ENCODE peak calls at places on chromosomes 11 and 22, in six cellular contexts. T is HCT116, O is K562, A is SK-N-SH, R is H1, S is HepG2. P is an unnamed sample.

GRCh38 chr11:46727952-46728658 is 9.1 kb downstream of the F2 start:
- DNase-seq in A (no peak), R (no peak), O (no peak), T (no peak), S (no peak), P (no peak)

GRCh38 chr22:45072322-45072903 is 62.6 kb upstream of the PHF21B start:
- DNase-seq in T (peak; percentile 77), S (no peak), R (peak; percentile 84), O (peak; percentile 43), A (no peak), P (no peak)

GRCh38 chr11:45847908-45848316 is 637 bp downstream of the CRY2 start:
- DNase-seq in R (no peak), O (peak; percentile 64), A (peak; percentile 52), T (no peak), S (peak; percentile 41), P (no peak)

GRCh38 chr11:107076832-107077231 is 58.6 kb upstream of the GUCY1A2 start:
- DNase-seq in R (no peak), A (no peak), O (no peak), T (no peak), S (no peak), P (no peak)

GRCh38 chr11:69328231-69328630 is 34.3 kb downstream of the MYEOV start:
- DNase-seq in S (no peak), T (no peak), A (no peak), O (no peak), R (peak; percentile 17), P (no peak)

GRCh38 chr22:36386900-36387663 is 685 bp downstream of the MYH9 start:
- DNase-seq in S (no peak), R (no peak), A (peak; percentile 78), T (no peak), O (no peak), P (no peak)

GRCh38 chr22:21942407-21942895 is 10.2 kb downstream of the PPM1F start:
- DNase-seq in R (no peak), A (no peak), T (peak; percentile 44), O (no peak), S (no peak), P (no peak)

GRCh38 chr11:128913806-128914205 is 22.6 kb downstream of the KCNJ5 start:
- DNase-seq in T (no peak), R (no peak), O (no peak), A (no peak), S (no peak), P (no peak)

GRCh38 chr11:63805844-63806415 is 7.3 kb upstream of the SPINDOC start:
- DNase-seq in S (no peak), O (no peak), R (no peak), A (no peak), T (no peak), P (no peak)

GRCh38 chr22:27973851-27974250 is 54.8 kb upstream of the PITPNB start:
- DNase-seq in A (no peak), O (no peak), T (no peak), R (no peak), S (no peak), P (no peak)

GRCh38 chr22:46352691-46353386 is 17.3 kb downstream of the TRMU start:
- DNase-seq in T (no peak), R (no peak), O (no peak), A (no peak), S (no peak), P (no peak)

GRCh38 chr11:78370406-78371172 is 47.0 kb downstream of the GAB2 start:
- DNase-seq in T (no peak), O (no peak), S (peak; percentile 33), R (no peak), A (no peak), P (no peak)

GRCh38 chr11:32616903-32617302 is 33.3 kb downstream of the EIF3M start:
- DNase-seq in R (no peak), A (no peak), T (no peak), S (no peak), O (no peak), P (no peak)

GRCh38 chr22:41523464-41524221 is 20.6 kb downstream of the POLR3H start:
- DNase-seq in O (peak; percentile 63), S (no peak), A (peak; percentile 26), R (no peak), T (no peak), P (no peak)
- TF ChIP-seq SIN3A in O (peak; percentile 14), S (no peak), A (no peak), R (no peak), T (no peak), P (no peak)

DNA sequence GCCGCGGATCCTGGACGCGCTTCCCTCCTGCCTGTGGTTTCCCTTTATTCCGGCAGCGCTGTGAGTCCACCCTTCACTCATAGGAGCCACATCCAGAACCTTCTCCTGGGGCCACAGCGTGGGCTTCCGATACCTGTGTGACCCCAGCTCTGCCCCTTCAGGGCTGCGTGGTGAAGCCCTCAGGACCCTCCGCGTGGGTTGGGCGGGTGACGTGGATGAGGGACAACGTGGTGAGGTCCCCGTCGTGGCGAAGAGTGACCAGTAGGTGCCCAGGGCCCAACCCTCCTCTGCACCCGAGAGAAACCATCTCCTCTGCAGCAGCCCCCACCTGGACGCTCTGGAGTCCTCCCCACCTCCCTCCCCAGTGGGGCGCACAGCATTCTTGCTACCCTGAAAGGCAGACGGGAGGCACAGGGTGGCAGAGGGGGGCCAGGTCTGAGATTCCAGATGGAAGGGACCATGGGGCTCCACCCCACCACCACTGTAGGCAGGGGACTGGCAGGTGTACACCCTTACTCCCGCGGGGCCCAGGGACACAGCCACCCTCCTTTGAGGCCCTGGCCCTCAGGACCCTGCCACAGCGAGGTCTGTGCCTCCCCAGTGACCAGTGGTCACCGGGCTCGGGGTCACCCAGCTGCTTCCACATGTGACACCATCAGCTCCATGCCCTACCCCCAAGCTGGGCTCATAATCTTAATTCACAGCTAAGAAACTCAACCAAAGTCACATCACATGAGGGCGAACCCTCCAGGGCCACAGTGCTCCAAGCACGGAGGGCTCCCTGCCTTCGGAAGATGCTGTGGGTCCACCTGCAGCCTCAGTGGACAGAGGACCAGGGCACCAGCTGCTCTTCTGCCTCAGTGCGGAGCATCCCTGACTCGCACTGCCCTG is 3.4 kb upstream of the ZBED4 start:
- DNase-seq in A (no peak), T (no peak), O (no peak), R (no peak), S (no peak), P (no peak)
- H3K4me3 ChIP-seq in A (no peak overlapping the region), T (no peak overlapping the region), O (no peak overlapping the region), R (peak overlapping the region; percentile 34), S (no peak overlapping the region), P (no peak overlapping the region)

GRCh38 chr11:824942-825341 is 2.8 kb upstream of the CRACR2B start:
- DNase-seq in S (no peak), O (no peak), T (no peak), A (no peak), R (no peak), P (no peak)
- TF ChIP-seq SIN3A in S (no peak), O (no peak), T (no peak), A (no peak), R (no peak), P (no peak)

GRCh38 chr22:49935561-49935960 is 17.1 kb downstream of the CRELD2 start:
- DNase-seq in T (no peak), O (peak; percentile 52), R (no peak), A (peak; percentile 80), S (no peak), P (no peak)
- H3K4me3 ChIP-seq in T (no peak overlapping the region), O (no peak overlapping the region), R (peak overlapping the region; percentile 32), A (no peak overlapping the region), S (no peak overlapping the region), P (no peak overlapping the region)

P was measured in Panc1.